ENCODE peak calls at places on chromosomes 2 and 18, in six cellular contexts. E is heart right ventricle; D is AG10803; A is CD8-positive, alpha-beta T cell; W is adrenal gland; I is uterus. X is an unnamed sample.

GRCh38 chr2:113175101-113175628 is 1.4 kb downstream of the PSD4 start:
- DNase-seq in E (no peak), I (no peak), D (no peak), A (peak), W (peak), X (no peak)

GRCh38 chr2:45780541-45781463 is 129.3 kb downstream of the PRKCE start:
- DNase-seq in E (no peak), A (no peak), D (peak), I (no peak), W (no peak), X (no peak)

GRCh38 chr2:2104331-2104730 is 226.7 kb downstream of the MYT1L start:
- DNase-seq in E (no peak), W (no peak), I (no peak), D (no peak), A (no peak), X (no peak)

GRCh38 chr18:8329186-8329771 is 280.0 kb upstream of the RAB12 start:
- DNase-seq in A (no peak), D (peak), E (no peak), I (no peak), W (no peak), X (peak)

GRCh38 chr2:45821558-45822271 is 170.2 kb downstream of the PRKCE start:
- DNase-seq in W (peak), E (peak), A (no peak), D (peak), I (peak), X (peak)

GRCh38 chr2:109701362-109701761 is 87.2 kb downstream of the SOWAHC start:
- DNase-seq in D (no peak), E (no peak), I (no peak), A (no peak), W (no peak), X (no peak)

GRCh38 chr2:147033046-147033445 is 811.8 kb upstream of the ACVR2A start:
- DNase-seq in I (no peak), E (no peak), A (no peak), D (no peak), W (no peak), X (no peak)

GRCh38 chr2:70089220-70089945 is 2.1 kb downstream of the PCBP1 start:
- DNase-seq in W (no peak), D (no peak), E (no peak), A (no peak), I (no peak), X (peak)

GRCh38 chr18:32093106-32093511 is 1.4 kb downstream of the RNF138 start:
- DNase-seq in W (peak), E (peak), I (peak), A (peak), D (peak), X (peak)

GRCh38 chr2:103166406-103167324 is 404.8 kb downstream of the TMEM182 start:
- DNase-seq in W (no peak), D (no peak), I (no peak), E (no peak), A (no peak), X (no peak)

DNA sequence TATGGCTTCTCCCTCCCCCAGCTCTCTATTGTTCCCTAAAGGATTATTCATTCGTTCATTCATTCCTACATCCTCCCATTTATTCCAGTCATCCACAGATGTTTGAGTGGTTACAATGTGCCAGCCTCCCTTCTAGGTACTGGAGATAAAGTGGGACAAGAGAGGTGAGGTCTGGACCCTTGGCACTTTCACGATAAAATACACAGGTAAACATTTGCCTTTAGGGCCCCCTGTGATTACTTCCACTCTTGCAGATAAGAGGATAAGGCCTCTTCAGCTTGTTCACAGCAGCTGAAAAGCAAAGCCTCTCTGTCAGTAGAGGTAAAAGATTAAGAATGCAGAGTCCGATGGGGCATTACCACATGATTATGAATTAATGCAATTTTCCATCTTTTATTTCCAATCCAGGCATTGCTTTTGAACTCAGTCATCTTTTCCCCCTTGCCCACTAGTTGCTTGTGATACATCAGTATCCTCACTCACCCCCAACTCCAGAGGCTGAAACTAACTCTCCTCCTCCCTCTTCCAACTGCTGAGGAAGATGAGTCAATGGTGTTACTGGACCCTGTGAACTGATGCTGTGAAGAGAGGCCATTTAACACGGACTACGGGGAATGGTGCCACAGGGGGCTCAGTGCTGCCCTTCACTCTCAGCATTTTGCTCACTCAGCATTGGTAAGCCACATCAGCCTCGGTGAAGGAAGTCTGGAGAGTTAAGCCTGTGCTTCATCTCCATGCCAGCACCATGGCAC is 1.1 kb upstream of the DPP4 start:
- DNase-seq in E (no peak), D (peak), I (no peak), A (no peak), W (no peak), X (no peak)
- H3K4me3 ChIP-seq in E (no peak), D (peak), I (no peak), A (no peak), W (no peak), X (no peak)

DNA sequence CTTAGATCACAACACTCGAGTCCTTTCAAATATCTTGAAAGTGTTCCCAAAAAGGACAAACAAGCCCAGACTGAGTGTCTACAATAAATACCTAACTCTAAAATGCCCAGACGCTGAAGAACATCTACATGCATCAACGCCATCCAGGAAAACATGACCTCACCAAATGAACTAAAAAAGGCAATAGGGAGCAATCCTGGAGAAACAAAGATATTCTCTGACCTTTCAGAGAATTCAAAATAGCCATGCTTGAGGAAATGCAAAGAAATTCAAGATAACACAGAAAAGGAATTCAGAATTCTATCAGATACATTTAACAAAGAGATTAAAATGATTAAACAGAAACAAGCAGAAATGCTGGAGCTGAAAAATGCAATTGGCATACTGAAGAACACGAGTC is 61.2 kb upstream of the CHN1 start:
- DNase-seq in D (no peak), E (no peak), A (no peak), W (no peak), I (no peak), X (no peak)
- H3K4me3 ChIP-seq in D (no peak), E (no peak), A (no peak), W (no peak), I (no peak), X (no peak)

DNA sequence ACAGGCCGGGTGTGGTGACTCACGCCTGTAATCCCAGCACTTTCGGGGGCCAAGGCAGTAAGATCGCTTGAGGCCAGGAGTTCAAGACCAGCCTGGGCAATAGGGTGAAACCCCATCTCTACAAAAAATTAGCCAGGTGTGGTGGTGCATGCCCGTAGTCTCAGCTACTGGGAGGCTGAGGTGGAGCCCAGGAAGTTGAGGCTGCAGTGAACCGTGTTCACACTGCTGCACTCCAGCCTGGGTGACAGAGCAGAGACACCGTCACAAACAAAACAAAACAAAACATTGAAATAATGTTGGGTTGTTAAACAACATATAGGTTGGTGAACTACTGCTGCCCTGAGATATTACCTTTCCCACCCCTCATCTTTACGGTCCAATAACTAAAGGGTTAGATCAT is 48.8 kb upstream of the AGPS start:
- DNase-seq in A (no peak), D (no peak), E (no peak), W (no peak), I (no peak), X (no peak)
- H3K4me3 ChIP-seq in A (no peak), D (no peak), E (no peak), W (no peak), I (no peak), X (no peak)

DNA sequence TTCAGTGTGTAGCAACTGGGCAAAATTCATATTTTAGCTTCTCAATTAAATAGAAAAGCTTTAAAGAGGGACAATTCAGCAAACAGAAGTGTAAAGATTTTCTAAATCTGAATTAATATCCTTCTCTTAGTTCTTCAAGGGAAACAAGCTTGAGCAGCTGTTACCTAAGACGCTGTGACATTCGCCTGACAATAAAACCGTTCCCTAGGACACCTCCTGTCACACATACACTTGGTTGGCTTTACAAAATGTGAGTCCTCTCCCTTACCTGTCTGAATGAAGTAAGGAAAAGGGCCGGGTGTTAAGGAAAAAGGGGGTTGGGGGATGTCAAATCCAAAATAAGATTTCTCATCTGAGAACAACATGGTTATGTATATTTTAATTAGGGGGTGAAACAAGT is 2.1 kb downstream of the SERTAD2 start:
- DNase-seq in W (no peak), A (no peak), I (no peak), E (no peak), D (no peak), X (no peak)
- H3K4me3 ChIP-seq in W (no peak), A (no peak), I (no peak), E (no peak), D (peak), X (peak)

GRCh38 chr2:67802296-67802695 is 260.5 kb downstream of the C1D start:
- DNase-seq in I (no peak), W (no peak), D (no peak), E (no peak), A (no peak), X (no peak)

GRCh38 chr2:67797801-67798535 is 264.8 kb downstream of the C1D start:
- DNase-seq in I (no peak), D (peak), E (no peak), W (peak), A (no peak), X (peak)

GRCh38 chr2:67802824-67803223 is 260.0 kb downstream of the C1D start:
- DNase-seq in I (no peak), W (no peak), D (no peak), A (no peak), E (no peak), X (no peak)

GRCh38 chr2:67798536-67799160 is 264.2 kb downstream of the C1D start:
- DNase-seq in A (no peak), E (no peak), W (no peak), D (no peak), I (no peak), X (no peak)

DNA sequence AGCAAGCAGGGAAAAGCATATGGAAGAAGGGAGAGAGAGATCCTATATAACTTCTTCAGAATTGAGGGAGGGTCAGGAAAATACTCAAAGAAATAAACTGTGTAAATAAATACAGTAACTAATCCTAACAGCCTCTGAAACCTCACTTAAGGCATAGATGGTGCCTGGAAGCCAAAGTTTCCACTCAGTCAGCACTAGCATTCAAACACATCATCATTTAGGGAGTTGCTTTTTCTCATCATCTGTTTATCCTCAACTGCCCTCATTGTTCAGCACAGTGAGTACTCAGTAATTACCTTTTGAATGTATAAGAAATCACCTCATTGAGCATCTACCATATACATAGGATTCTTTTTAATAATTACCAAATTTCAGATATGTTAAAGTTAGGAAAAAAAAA is 262.9 kb downstream of the C1D start:
- DNase-seq in A (no peak), E (no peak), I (no peak), D (no peak), W (no peak), X (no peak)
- H3K4me3 ChIP-seq in A (no peak), E (no peak), I (no peak), D (no peak), W (no peak), X (no peak)

DNA sequence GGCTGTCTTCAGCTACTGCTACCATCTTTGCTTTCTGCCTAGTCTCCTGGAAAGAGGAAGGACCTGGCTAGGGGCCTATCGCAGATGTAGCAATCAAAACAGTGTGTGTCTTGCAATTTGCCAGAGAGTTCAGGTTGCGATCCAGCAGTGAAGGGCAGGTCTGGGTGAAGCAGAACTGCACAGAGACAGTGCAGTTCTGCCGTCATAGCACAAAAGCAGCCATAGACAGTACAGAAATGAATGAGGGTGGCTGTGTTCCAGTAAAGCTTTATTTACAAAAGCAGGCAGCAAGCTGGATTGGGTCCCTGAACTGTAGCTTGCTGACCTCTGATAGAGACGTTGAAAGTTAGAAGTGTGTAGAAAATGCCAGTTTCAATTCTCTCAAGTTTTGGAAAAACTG is 186.7 kb downstream of the LTBP1 start:
- DNase-seq in D (no peak), I (peak), A (no peak), E (peak), W (peak), X (peak)
- H3K4me3 ChIP-seq in D (no peak), I (no peak), A (no peak), E (no peak), W (no peak), X (peak)

GRCh38 chr2:11553661-11554429 is 20.0 kb downstream of the GREB1 start:
- DNase-seq in A (no peak), E (no peak), I (no peak), W (no peak), D (peak), X (peak)
- H3K4me3 ChIP-seq in A (no peak), E (no peak), I (no peak), W (no peak), D (no peak), X (no peak)

GRCh38 chr2:127218843-127219715 is 1.0 kb downstream of the CYP27C1 start:
- DNase-seq in I (peak), D (no peak), E (no peak), W (no peak), A (no peak), X (peak)
- H3K4me3 ChIP-seq in I (peak), D (peak), E (peak), W (no peak), A (no peak), X (peak)

GRCh38 chr2:72888438-72889202 is 1.4 kb downstream of the SPR start:
- DNase-seq in A (no peak), D (no peak), W (no peak), E (no peak), I (no peak), X (no peak)
- H3K4me3 ChIP-seq in A (no peak), D (no peak), W (no peak), E (peak), I (no peak), X (peak)